ENCODE peak calls at places on chromosomes 1 and 21, in nine cellular contexts. S is esophagus muscularis mucosa, Z is dorsolateral prefrontal cortex, L is IMR-90, F is cardiac fibroblast, X is pancreas, N is brain microvascular endothelial cell, K is heart right ventricle, H is breast epithelium. W is an unnamed sample.
A peak's percentile ranks its signal among the peaks of the same experiment; 100 is the strongest.

GRCh38 chr1:228345201-228345930 is 61.3 kb downstream of the TRIM11 start:
- DNase-seq in S (no peak), Z (peak; percentile 1), L (no peak), F (no peak), X (no peak), N (no peak), K (no peak), H (no peak), W (no peak)

GRCh38 chr1:205963352-205963751 is 20.1 kb upstream of the SLC26A9 start:
- DNase-seq in S (no peak), Z (no peak), L (peak; percentile 72), F (peak; percentile 87), X (no peak), N (peak; percentile 43), K (no peak), H (no peak), W (no peak)

GRCh38 chr1:99005537-99005942 is 879 bp upstream of the PLPPR5 start:
- DNase-seq in S (no peak), Z (peak; percentile 19), L (no peak), F (no peak), X (no peak), N (peak; percentile 7), K (no peak), H (no peak), W (no peak)

GRCh38 chr1:1599030-1599916 is 662 bp downstream of the FNDC10 start:
- DNase-seq in S (no peak), Z (no peak), L (peak; percentile 37), F (peak; percentile 28), X (no peak), N (no peak), K (no peak), H (no peak), W (no peak)

GRCh38 chr1:97832490-97832889 is 88.3 kb downstream of the DPYD start:
- DNase-seq in S (no peak), Z (no peak), L (no peak), F (peak; percentile 69), X (no peak), N (peak; percentile 9), K (peak; percentile 60), H (no peak), W (no peak)

GRCh38 chr1:75768021-75768420 is 18.0 kb upstream of the RABGGTB start:
- DNase-seq in S (no peak), Z (no peak), L (no peak), F (peak; percentile 24), X (no peak), N (no peak), K (no peak), H (no peak), W (no peak)

GRCh38 chr1:211749251-211749650 is 73.8 kb upstream of the NEK2 start:
- DNase-seq in S (no peak), Z (no peak), L (no peak), F (no peak), X (no peak), N (no peak), K (no peak), H (no peak), W (no peak)

GRCh38 chr21:38346286-38346685 is 89.5 kb downstream of the KCNJ15 start:
- DNase-seq in S (no peak), Z (no peak), L (no peak), F (no peak), X (no peak), N (no peak), K (no peak), H (no peak), W (no peak)

GRCh38 chr1:58233753-58234152 is 312.8 kb downstream of the OMA1 start:
- DNase-seq in S (no peak), Z (no peak), L (no peak), F (no peak), X (no peak), N (no peak), K (no peak), H (no peak), W (no peak)

GRCh38 chr1:9319789-9320519 is 27.3 kb downstream of the SPSB1 start:
- DNase-seq in S (no peak), Z (no peak), L (no peak), F (no peak), X (no peak), N (no peak), K (no peak), H (no peak), W (no peak)

GRCh38 chr1:9321986-9322715 is 29.5 kb downstream of the SPSB1 start:
- DNase-seq in S (no peak), Z (no peak), L (no peak), F (no peak), X (no peak), N (no peak), K (no peak), H (no peak), W (no peak)

GRCh38 chr1:9321480-9321849 is 28.8 kb downstream of the SPSB1 start:
- DNase-seq in S (no peak), Z (no peak), L (peak; percentile 91), F (peak; percentile 73), X (no peak), N (peak; percentile 46), K (no peak), H (no peak), W (no peak)

GRCh38 chr1:9319208-9319788 is 26.6 kb downstream of the SPSB1 start:
- DNase-seq in S (no peak), Z (no peak), L (no peak), F (no peak), X (no peak), N (no peak), K (no peak), H (no peak), W (no peak)

DNA sequence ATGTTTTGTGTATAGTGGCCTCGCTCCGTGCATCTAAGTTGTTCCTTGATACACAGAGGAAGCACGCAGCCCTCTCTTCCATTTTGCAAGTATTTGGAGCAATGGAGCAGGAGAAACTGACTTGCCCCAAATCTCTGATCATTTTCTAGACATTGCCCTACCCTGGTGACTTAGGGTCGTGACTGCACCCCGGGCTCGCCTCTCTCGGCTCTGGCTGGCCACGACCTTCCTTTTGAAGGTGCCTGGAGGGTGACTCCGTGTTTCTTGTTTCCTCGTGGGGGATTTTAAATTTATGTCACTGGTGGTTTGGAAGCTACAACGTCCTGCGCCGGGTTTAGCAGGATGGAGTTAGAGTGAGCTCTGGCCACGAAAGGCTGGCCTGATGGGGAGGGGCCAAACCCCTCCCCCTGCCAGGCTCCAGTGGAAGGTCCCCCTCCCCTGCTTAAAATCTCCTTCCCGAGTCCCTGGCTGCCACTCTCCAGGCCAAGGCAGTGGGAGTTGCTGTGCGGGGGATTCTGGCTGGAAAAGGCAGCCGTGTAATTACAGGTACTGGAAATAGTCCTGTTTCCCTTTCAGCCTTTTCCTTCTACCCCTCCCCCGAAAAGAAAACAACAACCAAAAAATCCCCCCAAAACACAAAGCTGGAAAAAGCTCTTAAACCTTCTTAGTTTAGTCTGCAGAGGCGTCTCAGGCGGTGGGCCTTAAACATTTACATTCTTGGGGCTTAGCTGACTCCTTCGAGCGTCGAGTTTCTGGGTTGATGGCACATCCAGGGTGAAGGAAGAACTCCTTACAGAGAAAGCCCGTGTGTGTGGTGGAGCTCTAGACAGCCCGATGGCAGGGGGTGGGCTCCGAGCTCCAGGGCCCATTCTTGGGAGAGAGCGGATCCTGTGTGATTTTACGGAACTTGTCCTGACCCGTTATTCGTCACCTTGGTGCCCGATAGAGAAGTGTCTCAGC is 28.1 kb downstream of the SPSB1 start:
- DNase-seq in S (no peak), Z (no peak), L (peak; percentile 79), F (peak; percentile 25), X (no peak), N (no peak), K (no peak), H (no peak), W (no peak)
- H3K4me3 ChIP-seq in S (peak overlapping the region; percentile 41), Z (no peak overlapping the region), L (peak overlapping the region; percentile 21), F (no peak overlapping the region), X (no peak overlapping the region), N (no peak overlapping the region), K (no peak overlapping the region), H (peak overlapping the region; percentile 16), W (no peak overlapping the region)

GRCh38 chr1:9183441-9183840 is 51.1 kb upstream of the H6PD start:
- DNase-seq in S (no peak), Z (no peak), L (no peak), F (no peak), X (no peak), N (no peak), K (no peak), H (no peak), W (no peak)

GRCh38 chr1:9186082-9186859 is 48.3 kb upstream of the H6PD start:
- DNase-seq in S (no peak), Z (no peak), L (peak; percentile 87), F (peak; percentile 47), X (no peak), N (no peak), K (no peak), H (no peak), W (no peak)

GRCh38 chr1:9182784-9183257 is 51.8 kb upstream of the H6PD start:
- DNase-seq in S (no peak), Z (no peak), L (no peak), F (no peak), X (no peak), N (no peak), K (no peak), H (no peak), W (no peak)

GRCh38 chr1:9183898-9184297 is 50.7 kb upstream of the H6PD start:
- DNase-seq in S (no peak), Z (no peak), L (no peak), F (no peak), X (no peak), N (no peak), K (no peak), H (no peak), W (no peak)

GRCh38 chr1:9184749-9185148 is 49.8 kb upstream of the H6PD start:
- DNase-seq in S (no peak), Z (no peak), L (no peak), F (no peak), X (no peak), N (no peak), K (no peak), H (no peak), W (no peak)
- TF ChIP-seq CTCF in S (no peak), Z (no peak), L (no peak), F (no peak), X (no peak), N (no peak), K (no peak), H (no peak), W (no peak)

GRCh38 chr1:220747426-220748090 is 564 bp upstream of the MTARC2 start:
- DNase-seq in S (no peak), Z (no peak), L (no peak), F (no peak), X (no peak), N (no peak), K (no peak), H (no peak), W (no peak)
- H3K4me3 ChIP-seq in S (peak overlapping the region; percentile 83), Z (peak overlapping the region; percentile 63), L (peak overlapping the region; percentile 54), F (peak overlapping the region; percentile 73), X (peak overlapping the region; percentile 74), N (peak overlapping the region; percentile 73), K (peak overlapping the region; percentile 85), H (peak overlapping the region; percentile 97), W (peak overlapping the region; percentile 63)

DNA sequence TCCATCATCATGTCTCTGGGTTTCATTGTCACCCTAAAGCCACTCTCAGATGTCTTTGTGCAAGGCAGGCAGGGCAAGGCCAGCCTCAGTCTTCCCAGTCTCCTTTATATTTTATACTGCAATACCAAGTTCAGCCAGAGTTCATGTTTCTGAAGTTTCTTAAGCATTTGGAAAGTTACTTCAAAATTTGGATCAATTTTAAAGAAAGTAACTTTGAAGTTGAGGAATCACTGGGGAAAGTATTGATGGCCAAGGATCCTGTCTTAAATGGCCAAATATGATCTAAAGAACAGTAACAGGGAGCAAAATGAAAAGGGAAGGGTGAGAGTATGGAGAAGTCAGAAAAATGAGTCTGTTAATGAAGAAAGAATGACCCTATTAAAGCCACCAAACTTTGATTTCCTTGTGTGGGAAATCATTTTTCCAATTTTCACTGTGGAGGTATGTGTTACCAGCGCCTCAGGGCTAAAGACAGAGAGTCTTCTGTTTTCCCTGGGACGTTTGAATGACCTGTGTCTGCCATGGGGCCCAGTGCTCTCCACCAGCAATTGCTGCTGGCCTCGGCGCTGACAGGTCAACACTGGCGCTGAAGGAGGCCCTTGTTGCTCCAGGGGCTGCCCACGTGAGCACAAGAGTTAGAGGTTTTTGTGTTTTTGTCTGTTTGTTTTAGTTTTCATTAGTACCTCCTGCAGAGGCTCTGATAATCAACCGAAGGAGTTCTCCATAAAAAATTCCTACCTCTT is 93.9 kb downstream of the ATP5PO start:
- DNase-seq in S (peak; percentile 57), Z (no peak), L (no peak), F (no peak), X (no peak), N (no peak), K (no peak), H (no peak), W (no peak)
- TF ChIP-seq CTCF in S (no peak), Z (no peak), L (no peak), F (no peak), X (peak; percentile 3), N (no peak), K (no peak), H (no peak), W (no peak)